ENCODE peak calls at places on chromosomes 2 and 18, in four cellular contexts. X is colonic mucosa, Q is chondrocyte, Z is foreskin keratinocyte. L is an unnamed sample.

GRCh38 chr18:11336241-11336640 is 186.9 kb upstream of the PIEZO2 start:
- DNase-seq in Q (no peak), Z (no peak), X (no peak), L (no peak)

GRCh38 chr18:49151482-49151881 is 200.7 kb upstream of the SMAD7 start:
- DNase-seq in X (no peak), Q (no peak), Z (no peak), L (no peak)

GRCh38 chr18:63553117-63553516 is 10.9 kb downstream of the SERPINB12 start:
- DNase-seq in Q (no peak), Z (peak), X (no peak), L (peak)

GRCh38 chr2:239758325-239758877 is 266.7 kb downstream of the NDUFA10 start:
- DNase-seq in Z (peak), Q (peak), X (no peak), L (no peak)

GRCh38 chr2:163066085-163066484 is 227.5 kb upstream of the KCNH7 start:
- DNase-seq in Q (no peak), X (no peak), Z (no peak), L (no peak)

GRCh38 chr18:10768221-10768620 is 242.4 kb downstream of the NAPG start:
- DNase-seq in Q (no peak), X (no peak), Z (no peak), L (no peak)

GRCh38 chr18:36104749-36105148 is 24.4 kb downstream of the SLC39A6 start:
- DNase-seq in Q (no peak), Z (no peak), X (no peak), L (no peak)

GRCh38 chr2:222912117-222912516 is 51.3 kb downstream of the ACSL3 start:
- DNase-seq in X (no peak), Q (no peak), Z (no peak), L (no peak)

GRCh38 chr18:23943903-23944624 is 70.5 kb upstream of the TTC39C start:
- DNase-seq in Q (no peak), X (no peak), Z (no peak), L (peak)

GRCh38 chr2:227864161-227864756 is 7.2 kb upstream of the DAW1 start:
- DNase-seq in X (no peak), Z (no peak), Q (no peak), L (no peak)

GRCh38 chr2:131519466-131519865 is 8.2 kb upstream of the CCDC74A start:
- DNase-seq in Q (no peak), Z (no peak), X (no peak), L (no peak)

GRCh38 chr18:47558110-47558750 is 306.8 kb upstream of the SKOR2 start:
- DNase-seq in Q (no peak), Z (no peak), X (no peak), L (no peak)

GRCh38 chr2:18912225-18912888 is 323.0 kb upstream of the NT5C1B start:
- DNase-seq in Z (no peak), Q (no peak), X (no peak), L (no peak)

GRCh38 chr2:217799553-217800432 is 203.0 kb downstream of the TNS1 start:
- DNase-seq in Q (no peak), Z (no peak), X (no peak), L (no peak)

GRCh38 chr2:155630760-155631159 is 701.8 kb downstream of the NR4A2 start:
- DNase-seq in Q (no peak), Z (no peak), X (no peak), L (no peak)

GRCh38 chr2:234429265-234429664 is 67.6 kb downstream of the ARL4C start:
- DNase-seq in X (no peak), Z (no peak), Q (no peak), L (no peak)

GRCh38 chr2:120515759-120516295 is 169.9 kb downstream of the INHBB start:
- DNase-seq in X (no peak), Z (no peak), Q (no peak), L (no peak)

GRCh38 chr2:26621469-26622199 is 19.5 kb downstream of the CIB4 start:
- DNase-seq in X (no peak), Z (no peak), Q (no peak), L (no peak)

GRCh38 chr2:45315881-45316280 is 295.2 kb downstream of the SRBD1 start:
- DNase-seq in Z (no peak), Q (no peak), X (no peak), L (no peak)

GRCh38 chr2:70785137-70785911 is 5.1 kb downstream of the FIGLA start:
- DNase-seq in Q (no peak), X (no peak), Z (no peak), L (no peak)
- TF ChIP-seq CTCF in Q (peak), X (no peak), Z (peak), L (peak)

GRCh38 chr2:7604456-7604855 is 687.2 kb downstream of the RNF144A start:
- DNase-seq in Q (no peak), X (no peak), Z (no peak), L (no peak)

GRCh38 chr2:7607774-7608173 is 690.6 kb downstream of the RNF144A start:
- DNase-seq in X (no peak), Q (no peak), Z (no peak), L (no peak)

GRCh38 chr2:7599462-7600258 is 682.4 kb downstream of the RNF144A start:
- DNase-seq in Z (no peak), Q (no peak), X (no peak), L (no peak)

GRCh38 chr2:7598402-7598801 is 681.2 kb downstream of the RNF144A start:
- DNase-seq in Q (no peak), X (no peak), Z (no peak), L (no peak)

DNA sequence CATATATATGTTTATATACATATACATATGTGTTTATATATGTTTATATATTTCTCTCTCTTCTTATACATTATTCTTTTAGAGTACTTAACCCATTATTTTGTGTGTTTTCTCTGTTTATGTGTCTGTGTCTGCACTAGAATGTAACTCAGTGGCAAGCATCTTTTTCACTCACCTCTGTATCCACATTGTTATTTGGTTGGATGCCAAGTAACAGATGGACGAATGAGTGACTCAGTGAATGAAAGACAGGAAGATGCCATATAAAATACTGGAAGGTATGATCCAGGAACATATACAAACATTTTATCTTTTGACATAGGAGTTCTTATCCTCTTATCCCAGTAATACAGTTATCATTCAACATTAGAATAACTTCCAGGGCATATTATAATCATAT is 684.8 kb downstream of the RNF144A start:
- DNase-seq in X (no peak), Q (no peak), Z (no peak), L (no peak)
- TF ChIP-seq CTCF in X (no peak), Q (no peak), Z (no peak), L (no peak)

DNA sequence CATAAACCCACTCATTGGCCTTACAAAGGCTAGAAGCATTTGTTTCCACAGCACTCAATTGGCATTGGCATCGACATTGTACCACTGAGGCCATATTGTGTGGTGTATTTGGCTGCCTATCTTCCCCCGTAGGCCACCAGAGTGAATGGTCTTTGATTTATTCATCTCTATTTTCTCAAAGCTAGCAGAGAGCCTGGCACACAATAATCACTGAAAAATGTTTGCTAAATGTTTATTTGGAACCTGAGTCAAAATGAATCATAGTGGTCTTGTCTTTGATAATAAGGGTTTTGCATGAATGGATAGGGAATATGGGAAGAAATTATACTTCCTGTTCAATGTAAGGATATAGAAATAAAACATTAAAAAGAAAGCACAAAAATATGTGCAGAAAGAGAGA is 107.3 kb upstream of the SLC8A1 start:
- DNase-seq in Z (no peak), X (no peak), Q (no peak), L (no peak)
- TF ChIP-seq CTCF in Z (no peak), X (no peak), Q (no peak), L (no peak)

GRCh38 chr18:2935438-2936192 is 77.3 kb downstream of the LPIN2 start:
- DNase-seq in Z (no peak), Q (no peak), X (no peak), L (no peak)

GRCh38 chr18:2927745-2928144 is 80.9 kb downstream of the EMILIN2 start:
- DNase-seq in X (no peak), Z (no peak), Q (no peak), L (no peak)

GRCh38 chr18:2933995-2934394 is 78.9 kb downstream of the LPIN2 start:
- DNase-seq in X (no peak), Z (no peak), Q (no peak), L (no peak)

GRCh38 chr18:2926528-2926927 is 79.7 kb downstream of the EMILIN2 start:
- DNase-seq in Q (no peak), X (no peak), Z (no peak), L (no peak)

DNA sequence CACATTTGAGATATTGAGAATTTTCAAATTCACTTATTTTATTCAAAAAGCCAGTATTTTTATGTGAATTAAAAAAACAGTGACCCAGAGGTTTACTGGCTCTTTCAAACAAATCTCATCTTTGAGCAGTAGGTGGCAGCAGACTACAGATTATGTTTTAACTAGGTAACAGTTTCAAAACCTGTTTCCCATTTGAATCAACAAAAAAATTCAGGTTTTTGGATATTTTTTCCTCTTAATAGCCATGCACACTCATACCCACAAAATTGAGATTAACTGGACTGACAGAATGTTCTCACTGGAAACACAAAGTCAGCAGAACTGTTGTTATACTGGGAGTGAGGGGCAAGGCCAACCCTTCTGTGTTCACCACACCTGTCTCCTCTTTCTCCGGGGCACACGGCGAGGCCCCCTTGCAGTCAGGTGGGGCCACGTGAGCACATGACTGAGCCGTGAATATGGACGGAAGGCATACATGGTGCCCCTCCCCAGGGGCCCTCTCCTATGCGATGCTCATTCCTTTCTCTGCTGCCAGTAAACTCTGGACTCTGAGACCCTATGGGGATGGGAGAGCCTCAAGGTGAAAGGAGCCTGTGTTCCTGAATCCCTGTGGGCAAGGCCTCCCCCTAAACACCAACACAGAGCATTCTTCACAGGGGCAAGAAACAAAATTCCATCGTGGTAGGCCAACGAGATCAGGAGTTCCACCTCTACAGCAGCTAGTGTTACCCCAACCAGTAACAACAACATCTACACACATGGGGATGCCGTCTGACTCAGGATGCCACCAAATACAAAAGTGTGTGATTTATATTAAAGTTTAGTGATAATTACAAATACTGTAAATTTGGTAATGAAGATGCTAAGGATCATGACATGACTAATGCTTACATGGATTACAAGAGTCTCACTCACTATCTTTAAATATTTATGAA is 80.4 kb downstream of the LPIN2 start:
- DNase-seq in Q (no peak), Z (no peak), X (peak), L (peak)
- TF ChIP-seq CTCF in Q (peak), Z (peak), X (peak), L (peak)